ENCODE peak calls at places on chromosome 3, in eight cellular contexts. S, Y, M, R, P, W, X and O are unnamed samples.

GRCh38 chr3:195212749-195213085 is 58.2 kb downstream of the XXYLT1 start:
- DNase-seq in S (no peak), Y (no peak), M (no peak), R (no peak), P (no peak), W (no peak), X (no peak), O (peak)

GRCh38 chr3:7999363-7999762 is 502.3 kb upstream of the LMCD1 start:
- DNase-seq in S (peak), Y (no peak), M (no peak), R (no peak), P (no peak), W (no peak), X (no peak), O (no peak)

GRCh38 chr3:130093741-130094391 is 12.2 kb downstream of the ALG1L2 start:
- DNase-seq in S (no peak), Y (no peak), M (no peak), R (no peak), P (no peak), W (no peak), X (no peak), O (no peak)

GRCh38 chr3:53941945-53942344 is 50.3 kb upstream of the SELENOK start:
- DNase-seq in S (no peak), Y (no peak), M (no peak), R (no peak), P (no peak), W (peak), X (peak), O (no peak)

GRCh38 chr3:105728913-105729312 is 139.9 kb downstream of the CBLB start:
- DNase-seq in S (no peak), Y (no peak), M (no peak), R (no peak), P (no peak), W (no peak), X (no peak), O (no peak)

GRCh38 chr3:124318014-124318413 is 326.1 kb upstream of the ROPN1 start:
- DNase-seq in S (no peak), Y (no peak), M (no peak), R (no peak), P (no peak), W (no peak), X (no peak), O (no peak)

GRCh38 chr3:44939581-44940036 is 36.4 kb downstream of the ZDHHC3 start:
- DNase-seq in S (no peak), Y (no peak), M (no peak), R (no peak), P (no peak), W (peak), X (no peak), O (no peak)

GRCh38 chr3:33980252-33980651 is 181.8 kb downstream of the PDCD6IP start:
- DNase-seq in S (no peak), Y (no peak), M (no peak), R (peak), P (no peak), W (peak), X (no peak), O (no peak)

GRCh38 chr3:196220991-196221390 is 4.7 kb downstream of the SLC51A start:
- DNase-seq in S (no peak), Y (no peak), M (no peak), R (no peak), P (no peak), W (no peak), X (no peak), O (no peak)

GRCh38 chr3:187084580-187084979 is 54.7 kb downstream of the RPL39L start:
- DNase-seq in S (no peak), Y (no peak), M (no peak), R (no peak), P (no peak), W (no peak), X (no peak), O (no peak)